ENCODE peak calls at places on chromosomes 4 and X, in seven cellular contexts. B is chondrocyte, S is NCI-H1105, O is mucosa of descending colon, T is kidney tubule cell, D is tibial artery, P is M059J. L is an unnamed sample.
A peak's percentile ranks its signal among the peaks of the same experiment; 100 is the strongest.

GRCh38 chr4:101439926-101440325 is 92.6 kb upstream of the PPP3CA start:
- DNase-seq in B (no peak), S (no peak), O (no peak), T (no peak), D (no peak), P (no peak), L (no peak)

GRCh38 chr4:119048446-119048845 is 87.2 kb upstream of the MYOZ2 start:
- DNase-seq in B (no peak), S (no peak), O (no peak), T (peak; percentile 77), D (no peak), P (no peak), L (no peak)

GRCh38 chr4:26854701-26855100 is 5.9 kb upstream of the STIM2 start:
- DNase-seq in B (no peak), S (no peak), O (no peak), T (no peak), D (no peak), P (no peak), L (no peak)

GRCh38 chr4:83851261-83852084 is 315.6 kb downstream of the GPAT3 start:
- DNase-seq in B (no peak), S (no peak), O (no peak), T (peak; percentile 98), D (no peak), P (peak; percentile 79), L (no peak)

GRCh38 chr4:138275946-138276621 is 33.9 kb upstream of the SLC7A11 start:
- DNase-seq in B (no peak), S (no peak), O (no peak), T (peak; percentile 64), D (no peak), P (peak; percentile 93), L (no peak)

GRCh38 chr4:108772402-108772801 is 9.5 kb upstream of the ETNPPL start:
- DNase-seq in B (no peak), S (no peak), O (no peak), T (no peak), D (no peak), P (no peak), L (no peak)

GRCh38 chr4:131093303-131093702 is 1997.4 kb downstream of the C4orf33 start:
- DNase-seq in B (no peak), S (no peak), O (no peak), T (no peak), D (no peak), P (no peak), L (no peak)

GRCh38 chr4:23986270-23986669 is 96.4 kb upstream of the PPARGC1A start:
- DNase-seq in B (no peak), S (no peak), O (no peak), T (no peak), D (no peak), P (no peak), L (no peak)

GRCh38 chr4:90127223-90127705 is at the start of gene CCSER1:
- DNase-seq in B (no peak), S (no peak), O (peak; percentile 88), T (peak; percentile 83), D (peak; percentile 76), P (no peak), L (peak; percentile 17)

GRCh38 chr4:88097781-88098180 is 60.7 kb downstream of the ABCG2 start:
- DNase-seq in B (no peak), S (no peak), O (no peak), T (peak; percentile 10), D (no peak), P (no peak), L (no peak)

GRCh38 chr4:143405197-143405730 is 68.6 kb downstream of the GAB1 start:
- DNase-seq in B (no peak), S (no peak), O (no peak), T (no peak), D (no peak), P (no peak), L (no peak)

GRCh38 chrX:129779747-129780146 is at the start of gene SASH3:
- DNase-seq in B (peak; percentile 77), S (no peak), O (peak; percentile 55), T (no peak), D (peak; percentile 66), P (no peak), L (no peak)

GRCh38 chr4:74293558-74293957 is 14.7 kb upstream of the EPGN start:
- DNase-seq in B (no peak), S (no peak), O (no peak), T (no peak), D (no peak), P (no peak), L (no peak)

L was measured in thoracic aorta.